ENCODE peak calls at places on chromosomes 2 and 18, in five cellular contexts. One of them, this sample, is unnamed. For H3K4me1, the result is how much of the 10 kb centered on the place peaks cover.

GRCh38 chr18:35127201-35127600 is 86.0 kb downstream of the MAPRE2 start:
- DNase-seq in ovary: no peak
- DNase-seq in K562: peak
- DNase-seq in transverse colon: no peak
- DNase-seq in stomach: no peak
- DNase-seq in this sample: no peak

GRCh38 chr18:61948196-61948800 is 55.5 kb upstream of the RNF152 start:
- DNase-seq in ovary: no peak
- DNase-seq in K562: no peak
- DNase-seq in transverse colon: no peak
- DNase-seq in stomach: no peak
- DNase-seq in this sample: no peak

GRCh38 chr18:68438983-68439382 is 275.9 kb downstream of the TMX3 start:
- DNase-seq in ovary: no peak
- DNase-seq in K562: no peak
- DNase-seq in transverse colon: no peak
- DNase-seq in stomach: no peak
- DNase-seq in this sample: no peak

GRCh38 chr2:102782187-102782586 is 20.4 kb downstream of the TMEM182 start:
- DNase-seq in ovary: no peak
- DNase-seq in K562: no peak
- DNase-seq in transverse colon: no peak
- DNase-seq in stomach: no peak
- DNase-seq in this sample: no peak

GRCh38 chr2:166675553-166675952 is 181.5 kb upstream of the SCN7A start:
- DNase-seq in ovary: no peak
- DNase-seq in K562: no peak
- DNase-seq in transverse colon: no peak
- DNase-seq in stomach: no peak
- DNase-seq in this sample: no peak

GRCh38 chr18:59605633-59606192 is 91.5 kb downstream of the CCBE1 start:
- DNase-seq in ovary: peak
- DNase-seq in K562: no peak
- DNase-seq in transverse colon: no peak
- DNase-seq in stomach: no peak
- DNase-seq in this sample: no peak

GRCh38 chr2:17599617-17600016 is 59.1 kb downstream of the VSNL1 start:
- DNase-seq in ovary: no peak
- DNase-seq in K562: no peak
- DNase-seq in transverse colon: no peak
- DNase-seq in stomach: no peak
- DNase-seq in this sample: no peak

GRCh38 chr2:97660044-97660774 is 3.6 kb downstream of the ACTR1B start:
- DNase-seq in ovary: no peak
- DNase-seq in K562: no peak
- DNase-seq in transverse colon: no peak
- DNase-seq in stomach: no peak
- DNase-seq in this sample: no peak

GRCh38 chr2:201471732-201472395 is 20.3 kb downstream of the STRADB start:
- DNase-seq in ovary: no peak
- DNase-seq in K562: no peak
- DNase-seq in transverse colon: no peak
- DNase-seq in stomach: no peak
- DNase-seq in this sample: no peak

GRCh38 chr2:158486150-158486969 is 29.6 kb downstream of the PKP4 start:
- DNase-seq in ovary: no peak
- DNase-seq in K562: no peak
- DNase-seq in transverse colon: no peak
- DNase-seq in stomach: no peak
- DNase-seq in this sample: no peak

GRCh38 chr2:74186038-74186437 is 7.4 kb upstream of the MOB1A start:
- DNase-seq in ovary: no peak
- DNase-seq in K562: peak
- DNase-seq in transverse colon: peak
- DNase-seq in stomach: no peak
- DNase-seq in this sample: no peak

GRCh38 chr2:120862254-120863172 is 126.8 kb downstream of the GLI2 start:
- DNase-seq in ovary: no peak
- DNase-seq in K562: no peak
- DNase-seq in transverse colon: no peak
- DNase-seq in stomach: no peak
- DNase-seq in this sample: no peak

GRCh38 chr2:120861576-120862191 is 126.0 kb downstream of the GLI2 start:
- DNase-seq in ovary: no peak
- DNase-seq in K562: no peak
- DNase-seq in transverse colon: no peak
- DNase-seq in stomach: no peak
- DNase-seq in this sample: no peak

GRCh38 chr2:120863661-120864320 is 128.1 kb downstream of the GLI2 start:
- DNase-seq in ovary: no peak
- DNase-seq in K562: peak
- DNase-seq in transverse colon: no peak
- DNase-seq in stomach: peak
- DNase-seq in this sample: no peak

GRCh38 chr2:120864981-120865380 is 129.3 kb downstream of the GLI2 start:
- DNase-seq in ovary: no peak
- DNase-seq in K562: no peak
- DNase-seq in transverse colon: no peak
- DNase-seq in stomach: no peak
- DNase-seq in this sample: no peak

GRCh38 chr2:120863173-120863545 is 127.5 kb downstream of the GLI2 start:
- DNase-seq in ovary: no peak
- DNase-seq in K562: no peak
- DNase-seq in transverse colon: no peak
- DNase-seq in stomach: peak
- DNase-seq in this sample: peak
- H3K4me1 ChIP-seq in ovary: under half
- H3K4me1 ChIP-seq in K562: under half
- H3K4me1 ChIP-seq in transverse colon: under half
- H3K4me1 ChIP-seq in stomach: under half
- H3K4me1 ChIP-seq in this sample: half or more

DNA sequence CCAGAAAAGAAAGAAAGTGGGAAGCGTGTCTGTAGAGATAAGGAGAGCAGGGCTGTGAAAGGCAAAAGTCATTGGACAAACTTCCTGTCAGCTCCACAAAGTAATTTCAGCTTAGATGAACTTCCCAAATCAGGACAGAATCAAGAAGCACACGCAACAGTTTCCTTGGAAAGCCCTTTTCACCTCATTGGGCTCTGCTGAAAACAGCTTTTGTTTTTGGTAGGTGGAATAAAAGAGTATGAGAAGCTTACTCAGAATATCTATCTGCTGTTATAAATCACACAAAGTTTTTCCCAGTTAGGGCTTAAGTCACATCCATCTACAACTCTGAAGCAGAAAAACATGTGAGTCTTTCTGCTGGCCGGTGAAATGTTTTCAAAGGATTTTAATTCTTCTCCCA is 42.4 kb upstream of the EFEMP1 start:
- DNase-seq in ovary: no peak
- DNase-seq in K562: no peak
- DNase-seq in transverse colon: no peak
- DNase-seq in stomach: no peak
- DNase-seq in this sample: no peak
- TF ChIP-seq POLR2A in ovary: no peak
- TF ChIP-seq POLR2A in K562: no peak
- TF ChIP-seq POLR2A in transverse colon: no peak
- TF ChIP-seq POLR2A in stomach: no peak
- TF ChIP-seq POLR2A in this sample: no peak

GRCh38 chr2:84905181-84906107 is at the start of gene TMSB10:
- DNase-seq in ovary: peak
- DNase-seq in K562: peak
- DNase-seq in transverse colon: peak
- DNase-seq in stomach: peak
- DNase-seq in this sample: peak
- TF ChIP-seq EP300 in ovary: no peak
- TF ChIP-seq EP300 in K562: peak
- TF ChIP-seq EP300 in transverse colon: peak
- TF ChIP-seq EP300 in stomach: no peak
- TF ChIP-seq EP300 in this sample: no peak

GRCh38 chr2:222848862-222849261 is 12.0 kb upstream of the ACSL3 start:
- DNase-seq in ovary: no peak
- DNase-seq in K562: no peak
- DNase-seq in transverse colon: no peak
- DNase-seq in stomach: no peak
- DNase-seq in this sample: no peak
- H3K4me1 ChIP-seq in ovary: under half
- H3K4me1 ChIP-seq in K562: under half
- H3K4me1 ChIP-seq in transverse colon: under half
- H3K4me1 ChIP-seq in stomach: under half
- H3K4me1 ChIP-seq in this sample: under half

GRCh38 chr2:20652141-20652540 is 1.2 kb upstream of the HS1BP3 start:
- DNase-seq in ovary: no peak
- DNase-seq in K562: no peak
- DNase-seq in transverse colon: no peak
- DNase-seq in stomach: no peak
- DNase-seq in this sample: no peak

GRCh38 chr2:20649586-20650375 is 1.1 kb downstream of the HS1BP3 start:
- DNase-seq in ovary: no peak
- DNase-seq in K562: no peak
- DNase-seq in transverse colon: no peak
- DNase-seq in stomach: no peak
- DNase-seq in this sample: no peak

GRCh38 chr2:20651731-20652099 is 817 bp upstream of the HS1BP3 start:
- DNase-seq in ovary: no peak
- DNase-seq in K562: no peak
- DNase-seq in transverse colon: no peak
- DNase-seq in stomach: no peak
- DNase-seq in this sample: no peak

GRCh38 chr2:20650412-20650879 is 452 bp downstream of the HS1BP3 start:
- DNase-seq in ovary: no peak
- DNase-seq in K562: peak
- DNase-seq in transverse colon: peak
- DNase-seq in stomach: no peak
- DNase-seq in this sample: no peak

DNA sequence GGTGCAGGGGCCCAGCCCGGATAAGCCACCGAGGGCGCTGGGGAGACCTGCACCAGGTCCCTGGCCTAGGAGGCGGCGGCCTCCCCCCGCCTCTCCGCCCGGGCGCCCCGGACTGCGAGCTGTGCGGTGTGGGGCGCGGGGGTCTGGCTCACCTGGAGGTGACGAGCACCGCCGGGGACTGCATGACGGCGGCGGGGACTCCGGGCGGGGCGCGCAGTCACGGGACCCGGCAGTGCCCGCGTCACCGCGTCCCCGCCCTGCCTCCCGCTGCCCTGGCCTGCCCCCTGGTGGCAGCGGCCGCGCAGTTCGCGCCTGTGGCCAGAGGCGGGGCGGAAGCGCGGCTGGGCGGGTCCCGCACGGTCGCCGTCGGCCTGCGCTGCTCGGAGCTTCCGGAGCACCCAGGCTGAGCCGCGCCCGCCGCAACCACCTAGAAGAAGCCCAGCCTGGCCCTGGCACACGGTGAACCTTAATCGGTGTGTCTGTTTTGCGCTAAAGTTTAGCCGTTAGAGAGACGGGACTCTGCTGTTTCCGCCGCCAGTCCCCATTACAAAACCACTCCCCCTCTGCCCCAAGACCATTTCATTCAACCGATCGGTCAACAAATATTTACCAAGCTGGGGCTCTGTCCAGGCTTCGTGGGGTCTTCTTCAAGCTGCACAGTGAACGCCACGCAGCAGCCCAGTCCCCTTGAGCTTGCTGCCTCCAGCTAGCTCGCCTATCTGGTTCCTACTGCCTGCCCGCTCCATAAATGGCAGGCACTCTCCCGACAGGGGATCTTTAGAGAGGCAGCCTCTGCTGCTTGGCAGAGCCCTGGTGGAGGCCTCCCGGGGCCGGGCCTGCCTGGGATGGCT is at the start of gene HS1BP3:
- DNase-seq in ovary: peak
- DNase-seq in K562: peak
- DNase-seq in transverse colon: peak
- DNase-seq in stomach: peak
- DNase-seq in this sample: peak
- TF ChIP-seq POLR2A in ovary: peak
- TF ChIP-seq POLR2A in K562: peak
- TF ChIP-seq POLR2A in transverse colon: peak
- TF ChIP-seq POLR2A in stomach: no peak
- TF ChIP-seq POLR2A in this sample: peak

This sample was measured in suprapubic skin.